ENCODE peak calls at places on chromosomes 3 and 15, in five cellular contexts. V is Peyer's patch, A is AG04450, T is fibroblast of villous mesenchyme, X is type B pancreatic cell. K is an unnamed sample.

GRCh38 chr15:60814062-60814461 is 335.1 kb upstream of the ICE2 start:
- DNase-seq in T (no peak), X (no peak), A (no peak), V (no peak), K (no peak)

GRCh38 chr15:58748787-58749531 is 548 bp downstream of the ADAM10 start:
- DNase-seq in V (peak; percentile 75), A (no peak), X (peak; percentile 79), T (peak; percentile 50), K (no peak)

GRCh38 chr15:62390793-62391543 is 225.9 kb upstream of the C2CD4B start:
- DNase-seq in A (no peak), V (peak; percentile 60), X (peak; percentile 71), T (peak; percentile 59), K (peak; percentile 88)

GRCh38 chr3:121072128-121072527 is 164.1 kb downstream of the STXBP5L start:
- DNase-seq in V (no peak), A (no peak), X (no peak), T (no peak), K (no peak)

GRCh38 chr3:131125684-131126083 is 99.0 kb downstream of the NEK11 start:
- DNase-seq in V (no peak), A (no peak), T (no peak), X (no peak), K (no peak)

GRCh38 chr3:8743911-8744310 is 10.3 kb downstream of the CAV3 start:
- DNase-seq in T (no peak), X (no peak), V (no peak), A (no peak), K (peak; percentile 67)

GRCh38 chr3:59364471-59364870 is 314.6 kb upstream of the CFAP20DC start:
- DNase-seq in V (no peak), T (peak; percentile 71), A (no peak), X (no peak), K (no peak)

GRCh38 chr3:156432563-156432962 is 122.4 kb downstream of the SSR3 start:
- DNase-seq in X (no peak), T (no peak), A (no peak), V (no peak), K (no peak)

GRCh38 chr15:29123171-29123570 is 146.5 kb downstream of the NSMCE3 start:
- DNase-seq in T (no peak), X (no peak), A (no peak), V (no peak), K (no peak)

GRCh38 chr3:16357698-16358097 is 92.7 kb downstream of the OXNAD1 start:
- DNase-seq in X (no peak), A (no peak), T (no peak), V (no peak), K (no peak)

GRCh38 chr3:47288966-47289910 is 6.5 kb downstream of the KLHL18 start:
- DNase-seq in X (no peak), V (no peak), A (no peak), T (peak; percentile 53), K (no peak)

GRCh38 chr3:174232658-174233429 is 626.3 kb upstream of the NAALADL2 start:
- DNase-seq in A (no peak), V (no peak), T (no peak), X (no peak), K (no peak)

GRCh38 chr3:133514418-133514817 is 59.1 kb upstream of the CDV3 start:
- DNase-seq in V (no peak), X (no peak), A (no peak), T (no peak), K (no peak)

GRCh38 chr15:50107591-50108408 is 11.2 kb downstream of the ATP8B4 start:
- DNase-seq in T (no peak), A (no peak), V (peak; percentile 59), X (no peak), K (no peak)

GRCh38 chr3:104031598-104031997 is 1335.1 kb upstream of the ALCAM start:
- DNase-seq in A (no peak), V (no peak), X (no peak), T (no peak), K (no peak)

GRCh38 chr15:66876731-66877545 is 174.9 kb downstream of the SMAD6 start:
- DNase-seq in X (peak; percentile 60), A (no peak), V (no peak), T (no peak), K (peak; percentile 68)

GRCh38 chr3:74599564-74599963 is 14.9 kb downstream of the CNTN3 start:
- DNase-seq in V (no peak), T (no peak), A (no peak), X (no peak), K (no peak)

GRCh38 chr3:18389108-18389733 is 35.9 kb downstream of the SATB1 start:
- DNase-seq in A (no peak), V (no peak), T (peak; percentile 7), X (no peak), K (no peak)

GRCh38 chr3:16885948-16886683 is 1.4 kb downstream of the PLCL2 start:
- DNase-seq in V (no peak), A (no peak), X (no peak), T (peak; percentile 23), K (no peak)

GRCh38 chr3:125220681-125221429 is 8.3 kb upstream of the SLC12A8 start:
- DNase-seq in T (peak; percentile 17), A (no peak), V (no peak), X (no peak), K (no peak)

GRCh38 chr3:13316603-13317002 is 103.5 kb downstream of the NUP210 start:
- DNase-seq in V (no peak), A (no peak), X (no peak), T (no peak), K (no peak)

GRCh38 chr15:38474155-38474757 is 20.3 kb downstream of the FAM98B start:
- DNase-seq in X (no peak), A (no peak), T (peak; percentile 66), V (peak; percentile 54), K (peak; percentile 22)

GRCh38 chr3:153601422-153601853 is 439.4 kb downstream of the RAP2B start:
- DNase-seq in A (no peak), X (no peak), V (no peak), T (peak; percentile 5), K (no peak)

GRCh38 chr3:155548194-155548593 is 196.7 kb downstream of the PLCH1 start:
- DNase-seq in V (no peak), A (no peak), X (no peak), T (peak; percentile 21), K (no peak)

GRCh38 chr3:126156468-126156867 is 23.9 kb downstream of the ALDH1L1 start:
- DNase-seq in V (no peak), A (no peak), X (no peak), T (no peak), K (peak; percentile 48)

GRCh38 chr3:187104342-187104741 is 35.0 kb downstream of the RPL39L start:
- DNase-seq in A (no peak), T (no peak), X (no peak), V (no peak), K (no peak)

GRCh38 chr15:92205255-92205739 is 188.4 kb upstream of the ST8SIA2 start:
- DNase-seq in V (no peak), A (no peak), X (no peak), T (no peak), K (no peak)

GRCh38 chr3:150385296-150386242 is 22.5 kb upstream of the TSC22D2 start:
- DNase-seq in V (no peak), X (no peak), A (no peak), T (no peak), K (no peak)

GRCh38 chr3:66473181-66473580 is 27.6 kb downstream of the LRIG1 start:
- DNase-seq in A (no peak), V (no peak), T (peak; percentile 41), X (no peak), K (no peak)

GRCh38 chr3:110166791-110167190 is 829.4 kb upstream of the DPPA4 start:
- DNase-seq in X (no peak), A (no peak), V (no peak), T (no peak), K (no peak)

DNA sequence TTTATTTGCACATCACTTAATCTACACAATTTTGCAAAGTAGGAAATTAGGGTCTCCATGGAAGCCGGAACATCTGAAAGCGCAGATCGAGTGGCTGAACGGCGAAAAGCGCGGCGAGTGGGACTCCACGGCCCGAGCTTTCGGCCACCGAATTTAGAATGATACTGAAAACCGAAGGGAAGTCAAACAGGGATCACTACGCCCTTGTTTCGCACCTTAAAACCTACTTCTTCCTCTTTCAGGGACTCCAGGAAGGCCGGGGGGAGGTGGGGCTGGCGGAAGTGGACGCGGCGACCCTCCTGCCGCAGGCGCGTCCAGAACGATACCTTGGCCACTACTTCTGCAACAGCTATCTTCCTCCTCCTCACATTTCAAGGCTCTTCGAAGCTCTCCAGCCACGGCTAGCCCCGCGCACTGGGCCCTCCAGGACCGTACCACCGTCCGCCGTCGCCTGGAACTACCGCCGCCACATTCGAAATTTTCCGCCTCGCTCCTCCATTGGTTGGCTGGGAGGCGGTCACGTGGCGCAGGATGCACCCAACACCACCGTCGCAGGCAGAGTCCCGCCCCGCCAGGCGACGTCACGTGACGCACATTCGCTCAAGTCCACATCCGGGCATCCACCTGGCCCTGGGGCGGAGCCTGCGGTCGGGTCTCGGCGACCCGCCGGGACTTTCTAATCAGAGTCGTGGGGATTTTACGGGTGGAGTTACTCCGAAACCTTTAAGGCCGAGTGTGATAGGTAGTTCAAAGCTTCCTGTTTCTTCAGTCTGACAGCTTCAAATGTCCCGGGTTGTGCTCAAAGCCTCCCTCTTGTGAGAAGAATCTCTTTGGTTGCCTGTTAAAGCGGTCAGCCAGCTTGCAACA is at the start of gene SGO1:
- DNase-seq in A (peak; percentile 90), V (peak; percentile 100), X (peak; percentile 98), T (peak; percentile 98), K (peak; percentile 99)
- TF ChIP-seq CTCF in A (peak; percentile 13), V (no peak), X (no peak), T (no peak), K (no peak)

GRCh38 chr3:43009547-43009946 is 30.4 kb downstream of the GASK1A start:
- DNase-seq in T (no peak), A (no peak), X (no peak), V (no peak), K (no peak)
- TF ChIP-seq CTCF in T (no peak), A (no peak), X (no peak), V (no peak), K (no peak)

GRCh38 chr3:143970773-143971366 is 753 bp upstream of the DIPK2A start:
- DNase-seq in A (no peak), X (peak; percentile 75), T (no peak), V (peak; percentile 65), K (peak; percentile 35)
- TF ChIP-seq CTCF in A (no peak), X (peak; percentile 37), T (peak; percentile 5), V (peak; percentile 15), K (no peak)

GRCh38 chr15:80573614-80574013 is 121.5 kb upstream of the ABHD17C start:
- DNase-seq in A (no peak), T (peak; percentile 16), V (no peak), X (no peak), K (no peak)

GRCh38 chr15:80569656-80570055 is 125.5 kb upstream of the ABHD17C start:
- DNase-seq in A (no peak), V (peak; percentile 29), T (no peak), X (no peak), K (no peak)

GRCh38 chr15:80574590-80574989 is 120.5 kb upstream of the ABHD17C start:
- DNase-seq in A (no peak), T (no peak), V (peak; percentile 4), X (no peak), K (no peak)

GRCh38 chr15:80570553-80570952 is 124.6 kb upstream of the ABHD17C start:
- DNase-seq in T (no peak), X (no peak), V (peak; percentile 1), A (no peak), K (no peak)

DNA sequence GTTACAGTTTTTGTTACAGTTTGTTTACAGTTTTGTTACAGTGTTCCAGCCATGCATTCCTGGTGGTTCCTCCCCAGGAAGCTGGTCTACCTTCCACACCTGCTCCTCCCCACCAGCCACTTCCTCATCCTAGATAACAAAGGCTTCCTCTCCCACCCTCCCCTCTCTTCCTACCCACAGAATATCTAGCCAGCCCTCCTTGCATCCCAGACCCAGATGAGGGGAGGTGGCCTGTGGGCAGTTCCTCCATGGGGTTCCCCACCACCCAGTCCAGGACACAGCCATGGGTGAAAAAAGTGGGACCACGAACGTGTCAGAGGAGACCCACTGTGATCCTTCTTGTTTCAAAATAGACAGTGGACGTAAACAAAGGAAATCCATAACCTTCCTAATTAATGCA is 122.8 kb upstream of the ABHD17C start:
- DNase-seq in A (no peak), V (peak; percentile 3), T (no peak), X (no peak), K (peak; percentile 32)
- TF ChIP-seq CTCF in A (no peak), V (no peak), T (no peak), X (no peak), K (no peak)